ENCODE peak calls at places on chromosomes 7 and 10, in seven cellular contexts. K is posterior cingulate gyrus; M is stimulated activated CD8-positive, alpha-beta memory T cell treated with anti-CD3 and anti-CD28 coated beads, Interleukin-4, amount 100 ng/mL, for 48 hours; L is breast epithelium; D is left cardiac atrium; G is psoas muscle; I is EL. N is an unnamed sample.

GRCh38 chr7:562394-562675 is 42.7 kb upstream of the PDGFA start:
- DNase-seq in K (no peak), M (no peak), D (no peak), G (no peak), I (no peak), L (no peak), N (no peak)

GRCh38 chr7:32588657-32589056 is 93.4 kb downstream of the AVL9 start:
- DNase-seq in I (peak; percentile 90), K (no peak), L (no peak), G (no peak), D (no peak), M (no peak), N (no peak)

GRCh38 chr10:96794786-96795733 is 37.0 kb upstream of the LCOR start:
- DNase-seq in L (no peak), G (no peak), M (no peak), K (no peak), I (no peak), D (no peak), N (no peak)

GRCh38 chr7:74143383-74143782 is 30.8 kb upstream of the EIF4H start:
- DNase-seq in G (no peak), M (no peak), L (no peak), D (no peak), K (no peak), I (no peak), N (no peak)

GRCh38 chr10:80541144-80541750 is 3.5 kb downstream of the SH2D4B start:
- DNase-seq in D (no peak), L (no peak), K (no peak), M (no peak), G (no peak), I (no peak), N (no peak)

GRCh38 chr10:98340946-98341345 is 73.0 kb upstream of the LOXL4 start:
- DNase-seq in D (no peak), K (no peak), G (peak; percentile 37), L (no peak), I (no peak), M (no peak), N (no peak)

GRCh38 chr10:122468923-122469781 is 7.8 kb downstream of the HTRA1 start:
- DNase-seq in M (no peak), D (no peak), L (peak; percentile 70), K (no peak), G (peak; percentile 43), I (peak; percentile 97), N (peak; percentile 57)

GRCh38 chr7:107564553-107565298 is 955 bp downstream of the DUS4L start:
- DNase-seq in K (no peak), G (no peak), D (no peak), L (no peak), I (peak; percentile 85), M (no peak), N (no peak)

GRCh38 chr7:22559829-22560489 is 60.0 kb upstream of the STEAP1B start:
- DNase-seq in D (peak; percentile 81), G (peak; percentile 58), L (peak; percentile 55), I (peak; percentile 86), M (peak; percentile 68), K (peak; percentile 60), N (peak; percentile 18)

GRCh38 chr7:2196381-2197378 is 36.1 kb downstream of the MAD1L1 start:
- DNase-seq in M (no peak), G (no peak), K (no peak), L (no peak), I (no peak), D (no peak), N (no peak)

GRCh38 chr7:23115991-23116390 is 10.4 kb downstream of the KLHL7 start:
- DNase-seq in M (no peak), I (no peak), K (no peak), G (no peak), L (no peak), D (no peak), N (no peak)

GRCh38 chr7:130521552-130521951 is 29.7 kb downstream of the MEST start:
- DNase-seq in D (no peak), M (no peak), I (no peak), K (no peak), L (no peak), G (no peak), N (no peak)

GRCh38 chr7:2876031-2876862 is 32.1 kb upstream of the GNA12 start:
- DNase-seq in I (peak; percentile 46), D (no peak), L (no peak), M (no peak), K (no peak), G (no peak), N (no peak)

GRCh38 chr7:93622036-93622714 is 47.7 kb upstream of the CALCR start:
- DNase-seq in L (no peak), G (no peak), K (no peak), M (no peak), I (peak; percentile 36), D (no peak), N (no peak)

GRCh38 chr10:31121797-31122586 is 90.3 kb upstream of the ZNF438 start:
- DNase-seq in D (no peak), K (no peak), M (no peak), L (no peak), I (peak; percentile 66), G (no peak), N (no peak)